ENCODE peak calls at places on chromosomes 2 and 18, in four cellular contexts. A is SK-N-SH, Q is GM12878, F is K562. O is an unnamed sample.

GRCh38 chr2:41967426-41968181 is 80.2 kb upstream of the PKDCC start:
- DNase-seq in Q (no peak), A (no peak), F (no peak), O (no peak)

GRCh38 chr2:187985923-187986322 is 305.8 kb upstream of the GULP1 start:
- DNase-seq in A (no peak), F (no peak), Q (no peak), O (no peak)

GRCh38 chr2:232890896-232891601 is 21.0 kb downstream of the SNORC start:
- DNase-seq in F (peak; percentile 73), Q (no peak), A (no peak), O (no peak)

GRCh38 chr2:241235396-241235795 is 46.9 kb downstream of the ANO7 start:
- DNase-seq in F (no peak), A (no peak), Q (no peak), O (no peak)

GRCh38 chr2:166375205-166375735 is 474 bp downstream of the SCN9A start:
- DNase-seq in Q (no peak), F (peak; percentile 33), A (peak; percentile 42), O (peak; percentile 43)

GRCh38 chr2:80643598-80643997 is 339.0 kb upstream of the LRRTM1 start:
- DNase-seq in Q (no peak), A (no peak), F (no peak), O (no peak)

GRCh38 chr2:147844691-147845607 is at the start of gene ACVR2A:
- DNase-seq in F (peak; percentile 23), Q (peak; percentile 57), A (peak; percentile 57), O (peak; percentile 31)

GRCh38 chr18:48031011-48031480 is 100.6 kb upstream of the SMAD2 start:
- DNase-seq in F (peak; percentile 40), A (peak; percentile 84), Q (no peak), O (peak; percentile 48)

GRCh38 chr2:106104332-106105062 is 89.6 kb downstream of the UXS1 start:
- DNase-seq in A (peak; percentile 81), Q (no peak), F (peak; percentile 79), O (peak; percentile 72)

GRCh38 chr2:215881582-215881981 is 131.8 kb downstream of the MREG start:
- DNase-seq in Q (no peak), F (no peak), A (no peak), O (no peak)

GRCh38 chr2:239330836-239331235 is 70.0 kb downstream of the HDAC4 start:
- DNase-seq in Q (no peak), A (no peak), F (no peak), O (no peak)

GRCh38 chr2:116749994-116750393 is 1064.5 kb upstream of the DDX18 start:
- DNase-seq in F (no peak), A (no peak), Q (no peak), O (no peak)

GRCh38 chr2:230758566-230759480 is 46.2 kb downstream of the CAB39 start:
- DNase-seq in Q (no peak), F (no peak), A (no peak), O (no peak)

GRCh38 chr2:159989249-159989648 is 73.2 kb downstream of the PLA2R1 start:
- DNase-seq in A (no peak), F (no peak), Q (no peak), O (no peak)

GRCh38 chr2:118530976-118531375 is 316.5 kb downstream of the EN1 start:
- DNase-seq in A (no peak), Q (no peak), F (no peak), O (no peak)

GRCh38 chr2:187581125-187581896 is 27.1 kb upstream of the TFPI start:
- DNase-seq in F (peak; percentile 53), Q (no peak), A (peak; percentile 8), O (peak; percentile 59)

GRCh38 chr2:212177724-212178123 is 360.9 kb downstream of the ERBB4 start:
- DNase-seq in Q (no peak), A (no peak), F (no peak), O (peak; percentile 3)

GRCh38 chr18:49251451-49251850 is 209.0 kb downstream of the DYM start:
- DNase-seq in F (no peak), Q (no peak), A (no peak), O (no peak)

GRCh38 chr2:88856409-88857135 is 165.1 kb downstream of the RPIA start:
- DNase-seq in F (no peak), Q (no peak), A (no peak), O (no peak)

GRCh38 chr2:151849413-151850010 is 21.3 kb upstream of the ARL5A start:
- DNase-seq in F (no peak), Q (no peak), A (no peak), O (peak; percentile 78)

GRCh38 chr2:96887419-96888081 is 17.7 kb upstream of the SEMA4C start:
- DNase-seq in Q (no peak), F (no peak), A (no peak), O (no peak)

GRCh38 chr2:162072181-162072702 is 1.8 kb downstream of the DPP4 start:
- DNase-seq in A (no peak), F (no peak), Q (no peak), O (peak; percentile 59)

GRCh38 chr2:161814008-161814660 is 189.9 kb downstream of the SLC4A10 start:
- DNase-seq in A (no peak), Q (no peak), F (no peak), O (no peak)

GRCh38 chr2:136727973-136728699 is 37.2 kb upstream of the THSD7B start:
- DNase-seq in F (no peak), Q (no peak), A (no peak), O (no peak)

GRCh38 chr18:64055019-64055418 is 85.1 kb downstream of the SERPINB8 start:
- DNase-seq in Q (no peak), F (no peak), A (no peak), O (no peak)

GRCh38 chr2:239234151-239234825 is 166.5 kb downstream of the HDAC4 start:
- DNase-seq in Q (no peak), A (no peak), F (no peak), O (no peak)

GRCh38 chr2:31354837-31355236 is 59.7 kb downstream of the XDH start:
- DNase-seq in A (no peak), Q (no peak), F (no peak), O (no peak)

GRCh38 chr2:47241715-47242114 is 86.6 kb upstream of the STPG4 start:
- DNase-seq in Q (no peak), A (no peak), F (peak; percentile 31), O (no peak)

GRCh38 chr2:47237375-47238357 is 82.6 kb upstream of the STPG4 start:
- DNase-seq in Q (no peak), F (peak; percentile 70), A (peak; percentile 66), O (no peak)

GRCh38 chr2:47236503-47237215 is 81.6 kb upstream of the STPG4 start:
- DNase-seq in F (no peak), A (no peak), Q (no peak), O (no peak)

GRCh38 chr2:47235127-47235526 is 80.0 kb upstream of the STPG4 start:
- DNase-seq in F (peak; percentile 26), Q (no peak), A (no peak), O (no peak)

DNA sequence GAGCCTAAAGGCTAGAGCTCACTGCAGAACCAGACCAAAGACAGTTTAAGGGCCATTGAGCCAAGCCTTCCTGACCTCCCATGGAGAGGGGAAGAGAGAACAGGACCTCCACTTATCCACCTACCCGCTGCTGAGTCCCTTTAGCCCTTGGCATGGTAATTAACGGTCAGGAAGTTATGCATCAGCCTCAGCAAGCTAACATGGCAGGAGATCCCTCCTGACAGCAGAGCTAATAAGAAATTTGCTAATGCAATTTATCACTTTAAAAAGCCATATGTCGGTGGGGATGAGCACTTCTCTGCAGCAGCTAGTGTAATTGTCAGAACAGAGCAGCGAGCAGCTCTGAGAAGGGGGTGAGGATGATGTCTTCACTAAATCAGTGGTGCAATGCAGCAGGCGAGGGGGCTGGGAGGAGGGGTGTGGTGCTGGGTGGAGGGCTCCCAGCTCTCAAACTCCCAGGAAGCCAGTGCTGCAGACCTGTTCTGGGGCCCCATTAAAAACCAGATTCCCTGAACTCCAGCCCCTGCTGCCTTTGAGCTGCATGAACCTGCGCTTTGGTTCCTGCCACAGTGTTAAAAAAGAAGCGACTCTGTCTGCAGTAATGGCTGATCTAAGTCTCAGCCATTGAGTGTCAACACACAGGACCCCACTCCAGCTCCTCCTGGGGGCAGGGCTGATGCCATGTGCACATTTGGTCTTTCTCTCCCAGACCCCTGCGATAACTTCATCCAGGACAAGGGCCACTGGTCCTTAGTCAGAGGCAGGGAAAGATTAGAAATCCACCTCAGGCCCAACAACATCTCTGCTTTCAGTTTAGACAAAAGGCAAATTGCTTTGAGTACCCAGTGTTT is 84.2 kb upstream of the STPG4 start:
- DNase-seq in F (no peak), A (peak; percentile 80), Q (no peak), O (no peak)
- TF ChIP-seq ZBTB33 in F (no peak), A (no peak), Q (no peak), O (no peak)

GRCh38 chr18:3088444-3088843 is 75.5 kb upstream of the LPIN2 start:
- DNase-seq in F (no peak), Q (no peak), A (no peak), O (no peak)
- TF ChIP-seq ZBTB33 in F (no peak), Q (no peak), A (no peak), O (no peak)

GRCh38 chr2:69624153-69624552 is 19.4 kb downstream of the AAK1 start:
- DNase-seq in A (no peak), F (no peak), Q (no peak), O (no peak)
- TF ChIP-seq ZBTB33 in A (no peak), F (no peak), Q (no peak), O (no peak)

GRCh38 chr2:237473474-237474453 is 13.3 kb upstream of the MLPH start:
- DNase-seq in Q (no peak), F (no peak), A (no peak), O (no peak)

GRCh38 chr2:237474511-237474911 is 12.5 kb upstream of the MLPH start:
- DNase-seq in A (peak; percentile 51), Q (no peak), F (no peak), O (no peak)

GRCh38 chr2:237475704-237476107 is 11.3 kb upstream of the MLPH start:
- DNase-seq in F (peak; percentile 12), Q (no peak), A (no peak), O (no peak)

GRCh38 chr2:237472909-237473308 is 14.1 kb upstream of the MLPH start:
- DNase-seq in F (no peak), A (no peak), Q (no peak), O (no peak)

DNA sequence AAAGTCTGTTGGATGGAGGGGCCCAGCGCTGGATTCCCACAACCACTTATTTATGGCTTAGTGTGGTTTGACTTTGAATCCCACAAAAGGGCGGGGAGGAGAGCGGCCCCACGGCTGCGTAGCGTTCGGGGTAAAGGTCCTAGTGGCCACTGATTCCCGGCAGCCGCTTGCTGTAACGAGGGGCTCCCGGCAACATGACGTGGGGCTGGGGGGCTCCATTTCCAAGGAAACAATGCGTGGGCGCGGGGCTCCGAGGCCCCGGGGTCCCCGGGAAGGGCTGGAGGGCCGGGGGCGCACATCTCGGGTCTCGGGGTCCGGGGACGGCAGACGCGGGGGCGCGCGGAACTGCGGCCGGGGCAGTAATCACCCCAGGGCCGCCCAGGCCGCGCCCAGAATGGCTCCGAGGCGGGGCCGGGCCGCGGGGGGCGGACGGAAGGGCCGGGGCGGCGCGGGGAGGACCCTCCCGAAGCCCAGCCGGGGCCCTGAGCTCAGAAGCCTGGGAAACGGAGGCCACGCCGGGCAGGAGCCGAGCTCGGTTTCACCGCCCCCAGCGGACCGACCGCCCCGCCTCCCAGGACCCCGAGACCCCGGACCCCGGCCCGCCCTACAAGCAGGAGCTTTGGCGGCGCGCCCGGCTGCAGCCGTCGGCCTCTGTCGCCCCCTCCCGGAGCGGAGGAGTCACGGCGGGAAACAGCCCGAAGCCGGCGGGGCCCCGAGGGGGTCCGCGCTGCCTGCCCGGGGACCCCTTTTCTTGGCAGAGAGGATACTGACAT is 11.9 kb upstream of the MLPH start:
- DNase-seq in F (peak; percentile 86), Q (no peak), A (peak; percentile 99), O (peak; percentile 56)
- TF ChIP-seq ZBTB33 in F (no peak), Q (no peak), A (peak; percentile 17), O (no peak)